ENCODE peak calls at places on chromosomes 11 and 22, in six cellular contexts. F is brain microvascular endothelial cell, Z is AG04449, P is Panc1, X is AG04450, J is heart left ventricle. K is an unnamed sample.

GRCh38 chr22:33325232-33326004 is 267.2 kb upstream of the SYN3 start:
- DNase-seq in F (no peak), Z (no peak), P (no peak), X (no peak), J (no peak), K (peak)

GRCh38 chr11:47616726-47617416 is 22.7 kb upstream of the C1QTNF4 start:
- DNase-seq in F (peak), Z (peak), P (peak), X (peak), J (no peak), K (peak)

GRCh38 chr11:59436169-59436568 is at the start of gene OR5A1:
- DNase-seq in F (no peak), Z (no peak), P (no peak), X (no peak), J (no peak), K (no peak)

GRCh38 chr11:8080069-8080670 is 841 bp upstream of the TUB start:
- DNase-seq in F (no peak), Z (no peak), P (no peak), X (no peak), J (peak), K (no peak)

GRCh38 chr11:86955111-86955673 is at the start of gene FZD4:
- DNase-seq in F (peak), Z (no peak), P (no peak), X (peak), J (peak), K (peak)

GRCh38 chr11:11461473-11461872 is 108.4 kb upstream of the CSNK2A3 start:
- DNase-seq in F (no peak), Z (no peak), P (no peak), X (no peak), J (no peak), K (no peak)

GRCh38 chr22:46678003-46678657 is 57.9 kb downstream of the GRAMD4 start:
- DNase-seq in F (no peak), Z (no peak), P (no peak), X (no peak), J (no peak), K (no peak)

GRCh38 chr22:24155597-24156145 is 25.6 kb upstream of the SUSD2 start:
- DNase-seq in F (peak), Z (no peak), P (no peak), X (no peak), J (peak), K (peak)

GRCh38 chr11:35362571-35362980 is 56.8 kb downstream of the SLC1A2 start:
- DNase-seq in F (no peak), Z (no peak), P (no peak), X (no peak), J (no peak), K (no peak)

GRCh38 chr11:44446341-44446712 is 119.1 kb upstream of the CD82 start:
- DNase-seq in F (no peak), Z (no peak), P (no peak), X (no peak), J (no peak), K (no peak)

GRCh38 chr11:86912238-86912637 is 43.0 kb downstream of the FZD4 start:
- DNase-seq in F (no peak), Z (no peak), P (no peak), X (no peak), J (no peak), K (no peak)

GRCh38 chr11:128772814-128773213 is 78.9 kb downstream of the FLI1 start:
- DNase-seq in F (no peak), Z (no peak), P (no peak), X (no peak), J (peak), K (no peak)

GRCh38 chr11:79485694-79486093 is 44.9 kb upstream of the TENM4 start:
- DNase-seq in F (no peak), Z (no peak), P (no peak), X (no peak), J (no peak), K (no peak)

GRCh38 chr22:45703758-45704157 is 32.1 kb downstream of the ATXN10 start:
- DNase-seq in F (no peak), Z (no peak), P (no peak), X (no peak), J (no peak), K (no peak)

GRCh38 chr11:1458340-1459218 is 28.0 kb downstream of the MOB2 start:
- DNase-seq in F (peak), Z (no peak), P (no peak), X (no peak), J (no peak), K (peak)

GRCh38 chr22:32713737-32714457 is 87.6 kb upstream of the TIMP3 start:
- DNase-seq in F (no peak), Z (no peak), P (no peak), X (no peak), J (no peak), K (no peak)

GRCh38 chr11:79439430-79439892 is 1.4 kb downstream of the TENM4 start:
- DNase-seq in F (no peak), Z (no peak), P (no peak), X (no peak), J (no peak), K (peak)

GRCh38 chr11:134476435-134477021 is 64.5 kb upstream of the B3GAT1 start:
- DNase-seq in F (no peak), Z (no peak), P (no peak), X (no peak), J (no peak), K (no peak)

GRCh38 chr11:23932485-23932898 is 564.4 kb upstream of the LUZP2 start:
- DNase-seq in F (peak), Z (no peak), P (no peak), X (no peak), J (no peak), K (peak)

GRCh38 chr11:129804012-129804411 is 11.6 kb upstream of the TMEM45B start:
- DNase-seq in F (no peak), Z (no peak), P (no peak), X (no peak), J (no peak), K (no peak)
- H3K4me3 ChIP-seq in F (no peak), Z (no peak), P (no peak), X (no peak), J (no peak), K (no peak)

GRCh38 chr22:26669060-26669481 is 11.7 kb downstream of the MIAT start:
- DNase-seq in F (peak), Z (no peak), P (no peak), X (no peak), J (no peak), K (peak)
- TF ChIP-seq CTCF in F (peak), Z (peak), P (peak), X (peak), J (peak), K (peak)

DNA sequence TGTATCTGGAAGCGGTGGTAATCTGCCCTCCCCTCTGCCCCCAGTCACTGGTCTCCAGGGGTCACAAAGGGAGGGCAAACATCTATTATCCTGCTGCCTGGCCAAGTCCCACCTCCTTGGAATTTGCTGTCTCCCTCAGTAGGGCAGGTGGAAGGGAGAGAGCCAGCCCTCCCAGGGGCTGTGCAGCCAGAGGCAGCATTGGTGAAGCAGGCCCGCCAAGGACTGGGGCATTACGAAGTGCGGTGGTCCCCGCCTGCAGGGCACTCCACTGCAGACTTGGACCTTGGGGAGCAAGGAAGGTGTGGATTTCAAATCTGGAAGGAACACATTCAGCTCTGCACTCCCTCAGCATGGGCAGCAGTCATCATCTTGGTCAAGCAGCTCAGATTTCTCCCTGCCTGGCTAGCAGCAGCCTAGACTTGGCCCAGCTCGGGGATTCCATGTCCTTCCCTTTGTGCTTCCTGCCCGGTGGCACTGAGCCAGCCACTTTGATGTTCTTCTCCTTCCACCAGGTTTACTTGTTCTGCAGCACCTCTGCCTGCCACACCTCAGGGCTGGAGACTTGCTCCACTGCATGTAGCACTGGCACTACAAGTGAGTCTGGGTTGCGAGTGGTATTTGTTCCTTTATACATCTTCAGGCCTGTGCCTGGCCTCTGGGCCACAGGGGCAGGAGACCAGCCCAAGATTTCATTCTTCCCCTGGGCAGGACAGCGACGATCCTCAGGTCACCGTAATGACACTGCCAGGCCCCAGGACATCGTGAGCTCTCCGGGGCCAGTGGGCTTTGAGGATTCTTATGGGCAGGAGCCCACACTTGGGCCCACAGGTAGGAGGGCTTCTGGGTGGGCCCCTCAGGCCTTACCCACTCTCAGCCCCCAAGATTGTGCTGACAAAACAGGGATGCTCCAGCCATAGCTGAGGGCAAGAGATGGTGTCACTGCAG is 7.4 kb downstream of the ZP1 start:
- DNase-seq in F (no peak), Z (no peak), P (no peak), X (no peak), J (no peak), K (no peak)
- H3K4me3 ChIP-seq in F (no peak), Z (no peak), P (no peak), X (no peak), J (no peak), K (no peak)

DNA sequence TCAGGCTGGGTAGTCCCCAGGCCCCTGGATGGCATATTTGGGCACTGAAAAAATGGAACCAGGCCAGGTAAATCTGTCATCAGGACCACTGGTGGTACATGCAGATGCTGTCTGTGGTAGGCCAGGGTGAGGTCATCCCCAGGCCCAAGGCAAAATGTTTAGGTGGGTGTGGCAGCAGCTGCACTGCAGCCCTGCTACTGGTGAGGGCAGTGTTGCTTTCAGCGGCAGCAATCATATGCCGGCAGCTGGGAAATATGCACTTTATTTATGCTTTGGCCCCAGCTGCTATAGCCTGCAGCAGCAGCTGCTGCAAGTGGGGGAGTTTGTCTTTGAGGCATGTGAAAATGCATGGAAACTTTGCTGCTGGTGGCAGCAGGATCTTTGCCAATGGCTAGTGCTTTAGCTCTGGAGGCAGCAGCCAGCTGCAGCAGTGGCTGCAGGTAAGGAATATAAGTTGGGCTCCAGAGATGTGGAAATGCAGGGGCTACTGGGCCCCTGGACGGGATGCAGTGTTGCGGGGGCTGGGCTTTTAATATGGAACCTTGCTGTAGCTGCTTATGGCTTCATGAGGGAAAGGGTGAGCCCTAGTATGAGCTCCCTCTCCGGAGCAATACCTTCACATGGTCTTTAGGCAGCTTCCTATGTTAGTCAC is 365.7 kb upstream of the CADM1 start:
- DNase-seq in F (no peak), Z (no peak), P (peak), X (peak), J (no peak), K (no peak)
- TF ChIP-seq CTCF in F (peak), Z (peak), P (peak), X (peak), J (peak), K (no peak)

GRCh38 chr11:64253043-64253442 is 1.7 kb downstream of the PLCB3 start:
- DNase-seq in F (no peak), Z (no peak), P (no peak), X (no peak), J (no peak), K (no peak)
- H3K4me3 ChIP-seq in F (peak), Z (peak), P (peak), X (peak), J (peak), K (no peak)

GRCh38 chr11:63427971-63428508 is 58.5 kb downstream of the SLC22A9 start:
- DNase-seq in F (no peak), Z (no peak), P (no peak), X (no peak), J (no peak), K (no peak)
- TF ChIP-seq CTCF in F (no peak), Z (no peak), P (no peak), X (no peak), J (no peak), K (no peak)

DNA sequence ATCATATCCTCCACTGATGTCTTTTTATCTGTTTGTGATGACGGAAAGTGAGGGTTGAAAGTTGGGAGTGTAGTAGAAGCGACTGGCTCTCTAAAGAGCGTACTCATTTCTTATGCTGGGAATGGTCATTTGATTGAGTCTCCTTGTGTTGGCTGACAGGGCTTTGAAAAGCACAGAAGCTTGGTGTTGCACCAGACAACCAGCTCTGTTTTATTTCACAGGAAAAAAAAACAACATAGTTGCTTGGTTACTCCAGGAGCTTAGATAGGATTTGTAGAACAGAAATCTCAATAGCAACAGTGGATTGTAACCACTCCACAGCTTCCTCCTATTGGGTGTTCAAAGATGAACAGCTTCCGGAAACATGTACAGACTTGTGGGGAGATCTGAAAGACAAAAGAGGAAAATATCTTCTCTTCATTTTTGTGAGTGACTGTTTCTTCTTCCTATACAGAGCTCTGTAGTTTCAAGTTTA is 2.7 kb downstream of the RBM14 start:
- DNase-seq in F (peak), Z (no peak), P (no peak), X (no peak), J (no peak), K (peak)
- H3K4me3 ChIP-seq in F (peak), Z (peak), P (peak), X (peak), J (peak), K (peak)

GRCh38 chr22:30801695-30802094 is 107.0 kb downstream of the OSBP2 start:
- DNase-seq in F (no peak), Z (no peak), P (no peak), X (no peak), J (no peak), K (no peak)

GRCh38 chr22:30806391-30806861 is 111.8 kb downstream of the OSBP2 start:
- DNase-seq in F (peak), Z (no peak), P (no peak), X (no peak), J (no peak), K (peak)

GRCh38 chr22:30803679-30804078 is 109.0 kb downstream of the OSBP2 start:
- DNase-seq in F (no peak), Z (no peak), P (no peak), X (no peak), J (no peak), K (no peak)

GRCh38 chr22:30804626-30805025 is 110.0 kb downstream of the OSBP2 start:
- DNase-seq in F (no peak), Z (no peak), P (no peak), X (no peak), J (no peak), K (no peak)

DNA sequence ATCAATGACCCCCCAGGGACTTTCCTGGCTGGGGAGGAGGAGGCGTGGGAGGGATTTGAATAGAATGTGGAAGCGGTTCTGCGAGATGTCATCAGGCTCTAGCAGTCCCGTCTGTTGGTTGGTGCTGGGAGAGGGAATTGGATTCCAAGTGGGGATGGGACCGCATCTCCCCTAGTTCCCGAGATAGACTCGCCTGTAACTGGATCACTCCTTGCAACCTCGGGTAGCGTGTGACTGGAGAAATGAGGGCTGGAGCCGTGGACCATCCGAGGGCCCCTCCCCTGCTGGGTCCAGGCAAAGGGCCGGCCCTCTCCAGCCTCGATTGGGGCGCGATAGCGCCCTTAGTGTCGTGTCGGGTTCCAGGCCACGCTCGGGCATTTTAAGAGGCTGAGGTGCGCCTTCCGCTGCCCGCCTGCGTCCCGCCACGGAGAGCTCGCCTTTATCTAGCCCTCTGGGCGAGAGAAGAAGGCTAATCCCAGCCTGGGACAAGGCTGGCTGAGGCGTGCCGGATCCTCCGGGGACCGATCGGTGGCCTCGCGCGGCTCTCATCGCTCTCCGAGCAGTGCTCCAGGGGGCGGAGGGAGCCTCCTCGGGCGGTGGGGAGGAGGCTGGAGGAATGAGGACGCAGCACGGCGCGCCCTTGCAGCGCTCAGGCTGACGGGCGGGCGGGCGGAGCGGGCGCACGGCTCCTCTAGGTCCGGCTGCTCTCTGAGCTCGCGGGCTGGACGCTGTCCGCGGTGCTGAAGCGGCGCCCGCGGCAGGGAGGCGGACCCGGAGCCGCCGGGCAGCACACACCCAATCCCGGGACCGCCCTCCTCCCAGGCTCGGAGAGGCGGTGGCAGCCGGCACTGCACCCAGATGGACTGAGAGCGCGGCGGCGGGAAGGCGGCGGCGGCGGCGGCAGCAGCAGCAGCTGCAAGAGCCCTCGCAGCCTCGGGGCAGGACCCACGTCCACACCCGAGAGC is 107.8 kb downstream of the OSBP2 start:
- DNase-seq in F (peak), Z (peak), P (no peak), X (peak), J (peak), K (peak)
- TF ChIP-seq CTCF in F (peak), Z (peak), P (no peak), X (peak), J (peak), K (no peak)

GRCh38 chr22:50058338-50059184 is 463 bp upstream of the TTLL8 start:
- DNase-seq in F (no peak), Z (no peak), P (no peak), X (no peak), J (no peak), K (no peak)
- H3K4me3 ChIP-seq in F (no peak), Z (no peak), P (no peak), X (no peak), J (peak), K (no peak)

K was measured in choroid plexus epithelial cell.